ENCODE peak calls at places on chromosomes 13 and 19, in six cellular contexts. B, C, A, T, H and Y are unnamed samples. For H3K4me1, the result is how much of the 10 kb centered on the place peaks cover.

GRCh38 chr19:57241181-57241580 is 749 bp downstream of the ZNF805 start:
- DNase-seq in B (peak), C (no peak), A (no peak), T (no peak), H (peak), Y (peak)

GRCh38 chr13:95356916-95357315 is 55.7 kb upstream of the ABCC4 start:
- DNase-seq in B (no peak), C (peak), A (no peak), T (no peak), H (no peak), Y (no peak)

GRCh38 chr13:49584771-49585182 is 581 bp downstream of the RCBTB1 start:
- DNase-seq in B (no peak), C (no peak), A (peak), T (no peak), H (no peak), Y (peak)

GRCh38 chr19:50909240-50910070 is 1.7 kb downstream of the KLK4 start:
- DNase-seq in B (peak), C (no peak), A (peak), T (peak), H (peak), Y (peak)

GRCh38 chr19:29843180-29844051 is 31.6 kb downstream of the CCNE1 start:
- DNase-seq in B (peak), C (peak), A (no peak), T (no peak), H (no peak), Y (no peak)

GRCh38 chr13:29279859-29280258 is 315.6 kb downstream of the SLC7A1 start:
- DNase-seq in B (no peak), C (no peak), A (no peak), T (no peak), H (no peak), Y (no peak)

GRCh38 chr13:23855360-23855759 is 33.8 kb downstream of the MIPEP start:
- DNase-seq in B (no peak), C (no peak), A (no peak), T (no peak), H (no peak), Y (no peak)

GRCh38 chr19:42355896-42356295 is 30.5 kb downstream of the MEGF8 start:
- DNase-seq in B (no peak), C (no peak), A (no peak), T (no peak), H (no peak), Y (no peak)

GRCh38 chr13:82962422-82962821 is 919.9 kb downstream of the SLITRK1 start:
- DNase-seq in B (peak), C (no peak), A (no peak), T (no peak), H (no peak), Y (no peak)

GRCh38 chr19:51637362-51637978 is 7.3 kb upstream of the SIGLEC5 start:
- DNase-seq in B (peak), C (no peak), A (no peak), T (no peak), H (no peak), Y (peak)

GRCh38 chr19:18450934-18451836 is 13.3 kb upstream of the ISYNA1 start:
- DNase-seq in B (peak), C (peak), A (peak), T (peak), H (no peak), Y (peak)

GRCh38 chr13:73938375-73939070 is 195.7 kb downstream of the KLF12 start:
- DNase-seq in B (peak), C (no peak), A (no peak), T (no peak), H (peak), Y (no peak)

GRCh38 chr19:55251296-55252081 is 7.3 kb downstream of the PPP6R1 start:
- DNase-seq in B (peak), C (no peak), A (no peak), T (no peak), H (no peak), Y (peak)

GRCh38 chr19:35309481-35310279 is 17.7 kb downstream of the MAG start:
- DNase-seq in B (peak), C (no peak), A (no peak), T (no peak), H (no peak), Y (no peak)
- H3K4me1 ChIP-seq in B (under half), C (under half), A (under half), T (under half), H (under half), Y (half or more)

DNA sequence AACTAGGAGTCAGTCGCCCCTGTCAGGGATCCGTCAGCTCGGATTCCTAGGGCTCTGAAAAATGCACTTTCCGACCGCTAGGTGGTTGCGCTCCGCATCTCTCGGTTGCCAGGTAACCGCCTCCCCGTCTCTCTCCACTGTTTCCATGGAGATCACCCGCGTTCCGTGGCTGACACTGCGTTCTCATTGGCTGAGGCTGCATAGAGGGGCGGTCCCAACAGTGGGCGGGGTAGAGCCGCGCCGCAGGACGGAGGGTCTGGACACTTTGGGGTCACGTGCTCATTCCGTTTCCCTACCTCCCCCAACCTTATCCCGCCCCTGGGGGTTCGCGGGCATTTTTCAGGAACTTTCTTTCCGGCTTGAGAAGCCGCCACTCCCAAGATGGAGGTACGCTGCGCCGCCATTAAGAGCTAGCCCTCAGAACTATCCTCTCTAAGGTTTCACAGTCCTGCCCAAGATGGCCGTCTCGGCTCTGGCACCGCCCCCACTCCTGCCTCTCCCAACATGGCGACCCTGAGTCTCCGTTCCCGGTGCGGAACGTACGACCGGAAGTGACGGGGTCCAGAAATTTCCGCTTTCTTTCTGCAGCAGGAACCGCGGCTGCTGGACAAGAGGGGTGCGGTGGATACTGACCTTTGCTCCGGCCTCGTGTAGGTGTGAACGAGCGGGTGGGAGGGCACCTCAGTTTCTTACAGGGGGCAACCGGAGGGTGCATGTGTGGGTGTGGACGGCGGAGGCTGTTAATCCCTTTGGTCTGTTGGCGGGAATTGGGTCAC is at the start of the genes ODAD3 and PRKCSH:
- DNase-seq in B (peak), C (peak), A (peak), T (peak), H (peak), Y (peak)
- TF ChIP-seq CTCF in B (peak), C (peak), A (peak), T (peak), H (peak), Y (peak)

DNA sequence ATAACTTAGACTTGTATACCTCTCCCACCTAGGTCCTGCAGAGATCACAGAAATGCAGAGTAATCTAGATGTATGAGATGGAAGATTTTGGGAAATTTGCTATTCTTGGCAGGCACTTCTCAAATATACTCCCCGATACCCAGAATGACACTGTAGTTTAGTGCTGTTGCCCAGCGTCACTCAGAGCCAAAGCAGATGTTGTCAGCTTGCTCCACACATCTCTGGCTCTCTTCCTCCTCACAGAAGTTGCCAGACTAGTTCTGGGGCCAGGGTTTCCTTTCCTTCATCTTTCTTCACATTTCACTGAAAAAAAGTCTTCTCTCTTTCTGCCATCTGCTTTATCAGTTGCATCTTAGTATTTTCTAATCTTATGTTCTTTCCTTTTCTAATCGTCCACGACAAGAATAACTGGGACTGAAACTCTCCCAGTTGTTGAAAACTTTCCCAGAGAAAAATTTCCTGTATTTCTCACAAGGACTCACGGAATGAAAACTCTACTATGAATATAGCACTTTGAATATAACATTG is 251.4 kb downstream of the RGCC start:
- DNase-seq in B (peak), C (peak), A (no peak), T (no peak), H (no peak), Y (no peak)
- H3K4me1 ChIP-seq in B (under half), C (under half), A (under half), T (under half), H (under half), Y (under half)

GRCh38 chr19:15811476-15811875 is 4.0 kb downstream of the OR10H1 start:
- DNase-seq in B (no peak), C (no peak), A (no peak), T (no peak), H (no peak), Y (no peak)

GRCh38 chr19:15813916-15814315 is 1.5 kb downstream of the OR10H1 start:
- DNase-seq in B (no peak), C (no peak), A (no peak), T (no peak), H (no peak), Y (no peak)

GRCh38 chr19:15812059-15812722 is 3.3 kb downstream of the OR10H1 start:
- DNase-seq in B (no peak), C (no peak), A (no peak), T (no peak), H (peak), Y (no peak)

GRCh38 chr19:15815306-15815705 is at the start of gene OR10H1:
- DNase-seq in B (no peak), C (no peak), A (no peak), T (no peak), H (peak), Y (no peak)

GRCh38 chr19:15810335-15810734 is 5.1 kb downstream of the OR10H1 start:
- DNase-seq in B (peak), C (no peak), A (no peak), T (no peak), H (peak), Y (peak)
- TF ChIP-seq CTCF in B (no peak), C (peak), A (peak), T (peak), H (peak), Y (peak)

GRCh38 chr19:13027557-13027956 is 32.3 kb downstream of the NFIX start:
- DNase-seq in B (no peak), C (no peak), A (no peak), T (no peak), H (no peak), Y (no peak)
- H3K4me1 ChIP-seq in B (under half), C (under half), A (under half), T (under half), H (half or more), Y (under half)

DNA sequence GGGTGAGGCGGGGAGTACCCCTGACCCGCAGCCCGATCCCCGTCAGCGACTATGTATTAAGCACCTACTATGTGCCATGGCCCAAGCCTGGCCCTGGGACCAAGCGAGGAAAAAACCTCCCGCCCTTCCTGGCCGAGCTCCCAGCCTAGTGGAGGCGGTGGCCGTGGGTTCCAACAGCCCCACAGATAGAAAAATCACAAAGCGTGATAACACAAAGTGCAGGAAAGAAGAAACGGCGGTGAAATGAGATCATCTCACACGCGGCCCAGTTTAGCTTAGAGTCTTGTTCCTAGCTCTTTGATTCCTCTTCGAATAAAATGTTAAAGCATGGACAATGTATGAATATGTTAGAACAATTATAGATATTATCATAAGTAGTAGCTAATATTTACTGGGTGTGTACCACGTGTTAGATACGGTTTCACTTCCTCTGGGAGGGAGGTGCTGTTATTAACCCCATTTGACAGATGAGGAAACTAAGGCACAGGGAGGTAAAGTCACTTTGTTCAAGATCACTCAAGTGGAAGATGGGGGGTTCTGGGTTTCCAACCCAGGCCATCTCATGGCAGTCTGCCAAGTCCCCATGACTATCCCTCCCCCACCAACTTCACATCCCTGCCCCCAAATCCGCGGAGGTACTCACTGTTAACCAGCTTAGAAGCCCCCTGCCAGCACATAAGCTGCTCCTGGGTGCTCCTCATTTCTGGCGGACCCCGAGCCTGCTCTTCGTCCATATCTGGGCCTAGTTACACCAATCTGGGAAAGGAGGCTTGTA is 1.2 kb upstream of the FXYD7 start:
- DNase-seq in B (peak), C (no peak), A (no peak), T (no peak), H (no peak), Y (peak)
- TF ChIP-seq CTCF in B (no peak), C (no peak), A (no peak), T (no peak), H (no peak), Y (peak)

DNA sequence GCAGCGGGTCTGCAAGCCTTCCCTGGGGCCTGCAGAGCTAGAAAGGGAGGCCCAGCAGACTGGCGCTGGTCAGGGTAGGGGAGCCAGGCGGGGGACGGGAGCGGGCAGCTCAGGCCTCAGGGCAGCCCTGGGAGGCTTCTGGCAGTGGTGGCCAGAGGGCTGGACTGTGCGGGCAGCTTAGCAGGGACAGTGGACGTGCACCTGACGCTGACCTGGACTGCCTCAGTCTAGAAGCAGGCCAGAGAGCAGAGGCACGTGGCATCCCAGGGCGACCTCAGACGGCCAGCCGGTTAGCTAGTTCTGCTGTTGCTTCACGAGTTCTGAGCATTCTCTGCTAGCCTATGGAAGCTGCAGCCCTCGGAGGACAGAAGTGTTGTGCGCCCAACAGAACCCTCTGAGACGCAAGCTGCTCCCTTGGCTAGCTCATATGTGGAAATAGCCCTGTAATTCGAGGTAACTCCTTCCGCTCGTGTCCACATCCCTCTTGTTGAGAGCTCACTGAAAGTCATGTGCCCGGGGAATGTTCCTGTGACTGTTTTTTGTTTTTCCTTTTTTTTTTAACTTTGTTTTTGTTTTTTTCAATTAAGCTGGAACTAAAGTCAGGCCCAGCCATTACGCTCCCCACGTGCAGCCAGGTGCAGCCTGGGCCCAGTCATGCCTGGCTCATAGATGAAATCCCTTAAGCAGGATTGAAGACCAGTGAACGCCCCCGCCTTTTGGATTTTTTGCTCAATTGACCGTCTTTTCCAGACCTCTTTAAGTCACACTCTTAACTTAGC is 1.9 kb upstream of the FAM174C start:
- DNase-seq in B (no peak), C (no peak), A (no peak), T (no peak), H (no peak), Y (no peak)
- H3K4me1 ChIP-seq in B (under half), C (under half), A (half or more), T (half or more), H (under half), Y (half or more)

GRCh38 chr19:49127674-49128544 is 8.6 kb downstream of the PPFIA3 start:
- DNase-seq in B (peak), C (peak), A (peak), T (peak), H (peak), Y (peak)
- TF ChIP-seq CTCF in B (peak), C (no peak), A (peak), T (no peak), H (peak), Y (no peak)

GRCh38 chr13:59587971-59588716 is 575.6 kb downstream of the DIAPH3 start:
- DNase-seq in B (no peak), C (no peak), A (no peak), T (no peak), H (no peak), Y (no peak)
- H3K4me1 ChIP-seq in B (under half), C (under half), A (under half), T (under half), H (under half), Y (under half)

GRCh38 chr19:6772866-6773322 is 386 bp downstream of the VAV1 start:
- DNase-seq in B (no peak), C (no peak), A (no peak), T (no peak), H (no peak), Y (no peak)
- TF ChIP-seq CTCF in B (no peak), C (no peak), A (no peak), T (no peak), H (no peak), Y (no peak)